ENCODE peak calls at places on chromosomes 13 and 19, in five cellular contexts. One of them, this sample, is unnamed. For H3K36me3, the result is how much of the 10 kb centered on the place peaks cover.

GRCh38 chr13:79918620-79919019 is 422.3 kb downstream of the SPRY2 start:
- DNase-seq in mesendoderm: peak
- DNase-seq in keratinocyte: no peak
- DNase-seq in left ventricle myocardium inferior: no peak
- DNase-seq in tibial artery: no peak
- DNase-seq in this sample: no peak

GRCh38 chr19:54172764-54173699 is at the start of gene TMC4:
- DNase-seq in keratinocyte: no peak
- DNase-seq in left ventricle myocardium inferior: no peak
- DNase-seq in tibial artery: no peak
- DNase-seq in mesendoderm: peak
- DNase-seq in this sample: peak

GRCh38 chr13:74774252-74774651 is 640.0 kb upstream of the KLF12 start:
- DNase-seq in keratinocyte: no peak
- DNase-seq in mesendoderm: no peak
- DNase-seq in left ventricle myocardium inferior: no peak
- DNase-seq in tibial artery: no peak
- DNase-seq in this sample: no peak

GRCh38 chr13:30792257-30793000 is 57.1 kb downstream of the ALOX5AP start:
- DNase-seq in left ventricle myocardium inferior: peak
- DNase-seq in mesendoderm: peak
- DNase-seq in keratinocyte: peak
- DNase-seq in tibial artery: peak
- DNase-seq in this sample: peak

GRCh38 chr13:102141625-102142472 is 260.0 kb downstream of the FGF14 start:
- DNase-seq in tibial artery: no peak
- DNase-seq in keratinocyte: no peak
- DNase-seq in mesendoderm: peak
- DNase-seq in left ventricle myocardium inferior: no peak
- DNase-seq in this sample: peak

GRCh38 chr19:18320865-18321728 is 1.8 kb downstream of the LSM4 start:
- DNase-seq in keratinocyte: no peak
- DNase-seq in tibial artery: no peak
- DNase-seq in mesendoderm: no peak
- DNase-seq in left ventricle myocardium inferior: peak
- DNase-seq in this sample: peak

GRCh38 chr19:18839465-18840287 is 7.9 kb downstream of the UPF1 start:
- DNase-seq in mesendoderm: no peak
- DNase-seq in left ventricle myocardium inferior: no peak
- DNase-seq in tibial artery: no peak
- DNase-seq in keratinocyte: no peak
- DNase-seq in this sample: peak

GRCh38 chr13:88042489-88042888 is 371.3 kb downstream of the SLITRK5 start:
- DNase-seq in left ventricle myocardium inferior: no peak
- DNase-seq in mesendoderm: no peak
- DNase-seq in tibial artery: no peak
- DNase-seq in keratinocyte: no peak
- DNase-seq in this sample: no peak

GRCh38 chr19:11380653-11381534 is 3.2 kb downstream of the EPOR start:
- DNase-seq in mesendoderm: peak
- DNase-seq in tibial artery: peak
- DNase-seq in keratinocyte: peak
- DNase-seq in left ventricle myocardium inferior: peak
- DNase-seq in this sample: peak

GRCh38 chr13:99528547-99528946 is 27.3 kb downstream of the TM9SF2 start:
- DNase-seq in keratinocyte: no peak
- DNase-seq in tibial artery: no peak
- DNase-seq in left ventricle myocardium inferior: no peak
- DNase-seq in mesendoderm: no peak
- DNase-seq in this sample: peak

GRCh38 chr19:8096071-8096470 is 43.5 kb downstream of the CCL25 start:
- DNase-seq in keratinocyte: no peak
- DNase-seq in tibial artery: no peak
- DNase-seq in left ventricle myocardium inferior: no peak
- DNase-seq in mesendoderm: no peak
- DNase-seq in this sample: no peak

GRCh38 chr19:19553670-19554069 is 15.6 kb downstream of the CILP2 start:
- DNase-seq in left ventricle myocardium inferior: no peak
- DNase-seq in tibial artery: no peak
- DNase-seq in keratinocyte: no peak
- DNase-seq in mesendoderm: no peak
- DNase-seq in this sample: no peak

GRCh38 chr19:3687774-3688706 is 12.2 kb downstream of the PIP5K1C start:
- DNase-seq in left ventricle myocardium inferior: no peak
- DNase-seq in mesendoderm: peak
- DNase-seq in keratinocyte: no peak
- DNase-seq in tibial artery: no peak
- DNase-seq in this sample: peak

GRCh38 chr19:45177817-45178261 is at the start of gene TRAPPC6A:
- DNase-seq in tibial artery: no peak
- DNase-seq in keratinocyte: peak
- DNase-seq in mesendoderm: no peak
- DNase-seq in left ventricle myocardium inferior: no peak
- DNase-seq in this sample: no peak

GRCh38 chr19:47487551-47488515 is 3.8 kb upstream of the KPTN start:
- DNase-seq in tibial artery: no peak
- DNase-seq in mesendoderm: no peak
- DNase-seq in keratinocyte: no peak
- DNase-seq in left ventricle myocardium inferior: no peak
- DNase-seq in this sample: no peak

GRCh38 chr19:17327654-17328516 is 6.8 kb downstream of the ANO8 start:
- DNase-seq in tibial artery: no peak
- DNase-seq in keratinocyte: no peak
- DNase-seq in mesendoderm: peak
- DNase-seq in left ventricle myocardium inferior: no peak
- DNase-seq in this sample: peak

GRCh38 chr19:3366104-3366760 is at the start of gene NFIC:
- DNase-seq in keratinocyte: no peak
- DNase-seq in tibial artery: peak
- DNase-seq in left ventricle myocardium inferior: peak
- DNase-seq in mesendoderm: peak
- DNase-seq in this sample: peak

GRCh38 chr13:109914111-109914510 is 127.7 kb upstream of the IRS2 start:
- DNase-seq in left ventricle myocardium inferior: no peak
- DNase-seq in tibial artery: no peak
- DNase-seq in mesendoderm: no peak
- DNase-seq in keratinocyte: no peak
- DNase-seq in this sample: no peak

GRCh38 chr13:94583926-94584325 is 12.0 kb downstream of the TGDS start:
- DNase-seq in left ventricle myocardium inferior: no peak
- DNase-seq in keratinocyte: no peak
- DNase-seq in mesendoderm: no peak
- DNase-seq in tibial artery: no peak
- DNase-seq in this sample: no peak

GRCh38 chr19:13842294-13843103 is 34.4 kb upstream of the NANOS3 start:
- DNase-seq in left ventricle myocardium inferior: peak
- DNase-seq in mesendoderm: peak
- DNase-seq in keratinocyte: no peak
- DNase-seq in tibial artery: peak
- DNase-seq in this sample: peak

GRCh38 chr19:48988286-48988685 is 4.8 kb downstream of the GYS1 start:
- DNase-seq in keratinocyte: no peak
- DNase-seq in tibial artery: no peak
- DNase-seq in left ventricle myocardium inferior: no peak
- DNase-seq in mesendoderm: no peak
- DNase-seq in this sample: no peak

GRCh38 chr19:48988860-48989259 is 4.2 kb downstream of the GYS1 start:
- DNase-seq in mesendoderm: no peak
- DNase-seq in left ventricle myocardium inferior: no peak
- DNase-seq in tibial artery: no peak
- DNase-seq in keratinocyte: no peak
- DNase-seq in this sample: no peak

GRCh38 chr19:48990400-48990799 is 2.7 kb downstream of the GYS1 start:
- DNase-seq in left ventricle myocardium inferior: no peak
- DNase-seq in mesendoderm: no peak
- DNase-seq in tibial artery: no peak
- DNase-seq in keratinocyte: no peak
- DNase-seq in this sample: no peak

GRCh38 chr19:48991011-48991609 is 2.0 kb downstream of the GYS1 start:
- DNase-seq in mesendoderm: no peak
- DNase-seq in left ventricle myocardium inferior: no peak
- DNase-seq in tibial artery: no peak
- DNase-seq in keratinocyte: no peak
- DNase-seq in this sample: no peak

DNA sequence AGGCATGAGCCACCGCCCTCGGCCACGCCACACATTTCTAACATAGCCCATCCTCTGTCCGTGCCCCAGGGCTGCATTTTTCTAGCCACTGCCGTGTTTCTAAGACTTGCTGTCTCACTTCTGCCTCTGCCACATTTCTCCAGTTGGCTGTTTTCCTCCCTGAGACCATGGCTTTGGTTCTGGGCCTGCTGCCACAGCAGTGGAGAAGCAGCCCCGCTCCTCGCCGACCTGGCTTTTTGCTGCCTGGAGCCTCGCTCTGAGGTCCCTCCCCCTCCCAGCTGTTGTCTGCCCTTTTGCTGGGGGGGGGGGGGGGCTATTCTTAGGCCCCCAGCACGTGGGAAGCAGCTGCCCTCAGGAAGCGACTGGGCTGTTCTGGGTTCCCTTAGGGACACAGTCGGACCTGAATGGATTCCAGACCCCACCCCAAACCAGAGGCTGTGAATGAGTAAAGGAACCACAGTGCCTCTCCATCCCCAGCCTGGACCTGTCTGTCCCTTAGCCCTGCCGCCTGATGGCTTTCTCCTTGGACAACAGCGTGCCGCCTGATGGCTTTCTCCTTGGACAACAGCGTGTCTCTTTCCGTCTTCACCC is 3.3 kb downstream of the GYS1 start:
- DNase-seq in keratinocyte: no peak
- DNase-seq in left ventricle myocardium inferior: peak
- DNase-seq in tibial artery: no peak
- DNase-seq in mesendoderm: no peak
- DNase-seq in this sample: no peak
- H3K36me3 ChIP-seq in keratinocyte: under half
- H3K36me3 ChIP-seq in left ventricle myocardium inferior: under half
- H3K36me3 ChIP-seq in tibial artery: half or more
- H3K36me3 ChIP-seq in mesendoderm: under half
- H3K36me3 ChIP-seq in this sample: under half

DNA sequence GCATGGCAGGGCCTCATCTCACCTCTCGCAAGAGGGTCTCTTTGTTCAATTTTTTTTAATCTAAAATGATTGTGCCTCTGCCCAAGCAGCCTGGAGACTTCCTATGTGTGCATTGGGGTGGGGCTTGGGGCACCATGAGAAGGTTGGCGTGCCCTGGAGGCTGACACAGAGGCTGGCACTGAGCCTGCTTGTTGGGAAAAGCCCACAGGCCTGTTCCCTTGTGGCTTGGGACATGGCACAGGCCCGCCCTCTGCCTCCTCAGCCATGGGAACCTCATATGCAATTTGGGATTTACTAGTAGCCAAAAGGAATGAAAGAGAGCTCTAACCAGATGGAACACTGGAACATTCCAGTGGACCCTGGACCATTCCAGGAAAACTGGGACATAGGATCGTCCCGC is 8.0 kb downstream of the FXYD3 start:
- DNase-seq in keratinocyte: no peak
- DNase-seq in tibial artery: peak
- DNase-seq in left ventricle myocardium inferior: peak
- DNase-seq in mesendoderm: no peak
- DNase-seq in this sample: no peak
- H3K4me3 ChIP-seq in keratinocyte: no peak
- H3K4me3 ChIP-seq in tibial artery: peak
- H3K4me3 ChIP-seq in left ventricle myocardium inferior: peak
- H3K4me3 ChIP-seq in mesendoderm: no peak
- H3K4me3 ChIP-seq in this sample: no peak

DNA sequence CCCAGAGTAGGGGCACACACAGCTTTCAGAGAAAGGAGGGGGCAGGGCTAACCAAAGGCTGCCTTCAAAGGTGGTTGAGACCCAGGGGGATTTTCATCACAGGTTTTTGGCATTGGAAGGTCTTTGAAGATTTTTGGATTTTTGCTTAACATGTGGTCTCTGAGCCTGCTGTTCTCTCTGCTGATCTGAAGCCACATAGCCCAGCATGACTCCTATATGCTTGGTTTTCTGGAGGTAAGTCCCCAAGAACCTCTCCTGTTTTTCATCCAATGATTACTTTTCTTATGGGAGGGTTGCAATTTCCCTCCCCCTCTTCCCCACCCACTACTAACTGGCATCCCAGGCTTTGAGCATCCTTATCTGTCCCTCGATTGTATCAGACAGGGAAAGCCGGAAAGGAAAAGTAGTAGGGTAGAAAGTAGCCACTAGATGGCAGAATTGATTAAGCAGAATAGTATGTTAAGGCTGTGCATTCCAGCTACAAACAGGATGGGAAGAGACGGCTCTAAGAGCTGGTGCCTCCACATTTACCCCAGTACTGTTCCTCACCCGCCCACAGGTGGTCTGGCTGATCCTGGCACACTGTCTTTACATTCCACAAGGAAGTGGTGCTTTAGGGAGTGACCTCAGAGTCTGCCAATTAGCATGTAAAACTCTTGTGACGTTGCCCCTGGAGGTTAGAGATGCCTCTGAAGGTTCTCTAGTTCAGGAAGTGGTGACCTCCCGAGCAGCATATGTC is 218.9 kb upstream of the EDNRB start:
- DNase-seq in mesendoderm: peak
- DNase-seq in keratinocyte: no peak
- DNase-seq in left ventricle myocardium inferior: no peak
- DNase-seq in tibial artery: no peak
- DNase-seq in this sample: peak
- H3K27ac ChIP-seq in mesendoderm: no peak
- H3K27ac ChIP-seq in keratinocyte: no peak
- H3K27ac ChIP-seq in left ventricle myocardium inferior: no peak
- H3K27ac ChIP-seq in tibial artery: no peak
- H3K27ac ChIP-seq in this sample: no peak

GRCh38 chr19:24098359-24098758 is 11.4 kb downstream of the ZNF254 start:
- DNase-seq in left ventricle myocardium inferior: no peak
- DNase-seq in tibial artery: no peak
- DNase-seq in keratinocyte: no peak
- DNase-seq in mesendoderm: no peak
- DNase-seq in this sample: no peak
- H3K36me3 ChIP-seq in left ventricle myocardium inferior: under half
- H3K36me3 ChIP-seq in tibial artery: under half
- H3K36me3 ChIP-seq in keratinocyte: under half
- H3K36me3 ChIP-seq in mesendoderm: under half
- H3K36me3 ChIP-seq in this sample: under half

DNA sequence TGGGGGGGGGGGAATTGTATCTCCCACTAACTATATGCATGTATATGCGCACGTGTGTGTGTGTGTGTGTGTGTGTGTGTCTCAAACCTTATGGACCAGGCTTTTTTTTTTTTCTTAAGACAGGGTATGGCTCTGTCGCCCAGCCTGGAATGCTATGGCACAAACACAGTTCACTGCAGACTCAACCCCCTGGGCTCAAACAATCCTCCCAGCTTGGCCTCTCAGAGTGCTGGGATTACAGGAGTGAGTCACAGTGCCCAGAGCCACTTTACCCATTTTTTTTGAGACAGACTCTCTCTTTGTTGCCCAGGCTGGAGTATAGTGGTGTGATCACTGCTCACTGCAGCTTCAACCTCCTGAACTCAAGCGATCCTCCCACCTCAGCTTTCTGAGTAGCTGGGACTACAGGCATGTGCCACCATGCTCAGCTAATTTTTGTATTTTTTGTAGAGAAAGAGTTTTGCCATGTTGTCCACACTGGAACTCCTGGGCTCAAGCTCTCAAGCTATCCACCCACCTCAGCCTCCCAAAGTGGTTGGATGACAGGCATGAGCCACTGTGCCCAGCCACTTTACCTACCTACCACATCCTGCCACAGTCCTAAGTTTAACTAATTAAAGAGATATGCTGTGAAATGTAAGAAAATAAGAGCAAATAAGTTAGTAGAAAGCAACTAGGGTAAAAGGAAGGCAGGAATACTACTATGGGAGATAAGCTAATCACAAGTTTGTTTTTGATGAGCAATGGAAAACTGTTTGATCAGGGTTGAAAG is 2.4 kb downstream of the ZMYM5 start:
- DNase-seq in tibial artery: no peak
- DNase-seq in left ventricle myocardium inferior: no peak
- DNase-seq in keratinocyte: no peak
- DNase-seq in mesendoderm: peak
- DNase-seq in this sample: peak
- H3K4me3 ChIP-seq in tibial artery: peak
- H3K4me3 ChIP-seq in left ventricle myocardium inferior: peak
- H3K4me3 ChIP-seq in keratinocyte: peak
- H3K4me3 ChIP-seq in mesendoderm: no peak
- H3K4me3 ChIP-seq in this sample: peak